ENCODE peak calls at places on chromosomes 13 and 19, in nine cellular contexts. One of them, this sample, is unnamed.

GRCh38 chr19:18541258-18541991 is 1.9 kb downstream of the FKBP8 start:
- DNase-seq in NCI-H1694: no peak
- DNase-seq in NCI-H345: no peak
- DNase-seq in cardiac muscle cell: no peak
- DNase-seq in kidney tubule cell: peak
- DNase-seq in stimulated activated CD4-positive, alpha-beta T cell treated with anti-CD3 and anti-CD28 coated beads, Interleukin-1b, Interleukin-23, amount 100 ng/mL, for 1 hour: no peak
- DNase-seq in fibroblast of lung: no peak
- DNase-seq in PC-3: no peak
- DNase-seq in myocyte: no peak
- DNase-seq in this sample: no peak

GRCh38 chr13:87684850-87685735 is 13.9 kb downstream of the SLITRK5 start:
- DNase-seq in NCI-H1694: no peak
- DNase-seq in NCI-H345: no peak
- DNase-seq in cardiac muscle cell: no peak
- DNase-seq in kidney tubule cell: peak
- DNase-seq in stimulated activated CD4-positive, alpha-beta T cell treated with anti-CD3 and anti-CD28 coated beads, Interleukin-1b, Interleukin-23, amount 100 ng/mL, for 1 hour: no peak
- DNase-seq in fibroblast of lung: peak
- DNase-seq in PC-3: peak
- DNase-seq in myocyte: no peak
- DNase-seq in this sample: no peak

GRCh38 chr19:19710506-19710905 is 22.4 kb downstream of the ZNF14 start:
- DNase-seq in NCI-H1694: no peak
- DNase-seq in NCI-H345: no peak
- DNase-seq in cardiac muscle cell: no peak
- DNase-seq in kidney tubule cell: no peak
- DNase-seq in stimulated activated CD4-positive, alpha-beta T cell treated with anti-CD3 and anti-CD28 coated beads, Interleukin-1b, Interleukin-23, amount 100 ng/mL, for 1 hour: no peak
- DNase-seq in fibroblast of lung: no peak
- DNase-seq in PC-3: no peak
- DNase-seq in myocyte: no peak
- DNase-seq in this sample: no peak

GRCh38 chr19:28475525-28475924 is 737.4 kb downstream of the UQCRFS1 start:
- DNase-seq in NCI-H1694: no peak
- DNase-seq in NCI-H345: no peak
- DNase-seq in cardiac muscle cell: no peak
- DNase-seq in kidney tubule cell: peak
- DNase-seq in stimulated activated CD4-positive, alpha-beta T cell treated with anti-CD3 and anti-CD28 coated beads, Interleukin-1b, Interleukin-23, amount 100 ng/mL, for 1 hour: no peak
- DNase-seq in fibroblast of lung: no peak
- DNase-seq in PC-3: no peak
- DNase-seq in myocyte: no peak
- DNase-seq in this sample: no peak

GRCh38 chr19:38952395-38953165 is 21.8 kb downstream of the MRPS12 start:
- DNase-seq in NCI-H1694: peak
- DNase-seq in NCI-H345: peak
- DNase-seq in cardiac muscle cell: peak
- DNase-seq in kidney tubule cell: peak
- DNase-seq in stimulated activated CD4-positive, alpha-beta T cell treated with anti-CD3 and anti-CD28 coated beads, Interleukin-1b, Interleukin-23, amount 100 ng/mL, for 1 hour: no peak
- DNase-seq in fibroblast of lung: no peak
- DNase-seq in PC-3: peak
- DNase-seq in myocyte: no peak
- DNase-seq in this sample: peak

GRCh38 chr19:40284501-40285352 is at the start of gene AKT2:
- DNase-seq in NCI-H1694: no peak
- DNase-seq in NCI-H345: peak
- DNase-seq in cardiac muscle cell: peak
- DNase-seq in kidney tubule cell: no peak
- DNase-seq in stimulated activated CD4-positive, alpha-beta T cell treated with anti-CD3 and anti-CD28 coated beads, Interleukin-1b, Interleukin-23, amount 100 ng/mL, for 1 hour: peak
- DNase-seq in fibroblast of lung: peak
- DNase-seq in PC-3: no peak
- DNase-seq in myocyte: peak
- DNase-seq in this sample: peak

GRCh38 chr19:7426986-7427385 is 61.8 kb downstream of the PEX11G start:
- DNase-seq in NCI-H1694: no peak
- DNase-seq in NCI-H345: no peak
- DNase-seq in cardiac muscle cell: no peak
- DNase-seq in kidney tubule cell: no peak
- DNase-seq in stimulated activated CD4-positive, alpha-beta T cell treated with anti-CD3 and anti-CD28 coated beads, Interleukin-1b, Interleukin-23, amount 100 ng/mL, for 1 hour: no peak
- DNase-seq in fibroblast of lung: no peak
- DNase-seq in PC-3: no peak
- DNase-seq in myocyte: no peak
- DNase-seq in this sample: no peak

GRCh38 chr13:33445024-33445423 is 159.5 kb upstream of the STARD13 start:
- DNase-seq in NCI-H1694: no peak
- DNase-seq in NCI-H345: no peak
- DNase-seq in cardiac muscle cell: no peak
- DNase-seq in kidney tubule cell: no peak
- DNase-seq in stimulated activated CD4-positive, alpha-beta T cell treated with anti-CD3 and anti-CD28 coated beads, Interleukin-1b, Interleukin-23, amount 100 ng/mL, for 1 hour: no peak
- DNase-seq in fibroblast of lung: no peak
- DNase-seq in PC-3: peak
- DNase-seq in myocyte: no peak
- DNase-seq in this sample: no peak

GRCh38 chr19:3968556-3969434 is 2.1 kb downstream of the DAPK3 start:
- DNase-seq in NCI-H1694: peak
- DNase-seq in NCI-H345: peak
- DNase-seq in cardiac muscle cell: peak
- DNase-seq in kidney tubule cell: peak
- DNase-seq in stimulated activated CD4-positive, alpha-beta T cell treated with anti-CD3 and anti-CD28 coated beads, Interleukin-1b, Interleukin-23, amount 100 ng/mL, for 1 hour: no peak
- DNase-seq in fibroblast of lung: peak
- DNase-seq in PC-3: peak
- DNase-seq in myocyte: peak
- DNase-seq in this sample: peak

GRCh38 chr13:95087746-95088305 is 213.4 kb downstream of the ABCC4 start:
- DNase-seq in NCI-H1694: no peak
- DNase-seq in NCI-H345: no peak
- DNase-seq in cardiac muscle cell: no peak
- DNase-seq in kidney tubule cell: no peak
- DNase-seq in stimulated activated CD4-positive, alpha-beta T cell treated with anti-CD3 and anti-CD28 coated beads, Interleukin-1b, Interleukin-23, amount 100 ng/mL, for 1 hour: no peak
- DNase-seq in fibroblast of lung: peak
- DNase-seq in PC-3: peak
- DNase-seq in myocyte: no peak
- DNase-seq in this sample: no peak

GRCh38 chr13:111242585-111242984 is 77.9 kb upstream of the TEX29 start:
- DNase-seq in NCI-H1694: no peak
- DNase-seq in NCI-H345: no peak
- DNase-seq in cardiac muscle cell: no peak
- DNase-seq in kidney tubule cell: no peak
- DNase-seq in stimulated activated CD4-positive, alpha-beta T cell treated with anti-CD3 and anti-CD28 coated beads, Interleukin-1b, Interleukin-23, amount 100 ng/mL, for 1 hour: no peak
- DNase-seq in fibroblast of lung: no peak
- DNase-seq in PC-3: no peak
- DNase-seq in myocyte: no peak
- DNase-seq in this sample: peak

GRCh38 chr19:4014541-4015491 is 7.3 kb downstream of the PIAS4 start:
- DNase-seq in NCI-H1694: no peak
- DNase-seq in NCI-H345: no peak
- DNase-seq in cardiac muscle cell: no peak
- DNase-seq in kidney tubule cell: peak
- DNase-seq in stimulated activated CD4-positive, alpha-beta T cell treated with anti-CD3 and anti-CD28 coated beads, Interleukin-1b, Interleukin-23, amount 100 ng/mL, for 1 hour: peak
- DNase-seq in fibroblast of lung: no peak
- DNase-seq in PC-3: no peak
- DNase-seq in myocyte: no peak
- DNase-seq in this sample: peak

GRCh38 chr19:31154021-31154420 is 195.2 kb downstream of the TSHZ3 start:
- DNase-seq in NCI-H1694: no peak
- DNase-seq in NCI-H345: no peak
- DNase-seq in cardiac muscle cell: no peak
- DNase-seq in kidney tubule cell: peak
- DNase-seq in stimulated activated CD4-positive, alpha-beta T cell treated with anti-CD3 and anti-CD28 coated beads, Interleukin-1b, Interleukin-23, amount 100 ng/mL, for 1 hour: no peak
- DNase-seq in fibroblast of lung: no peak
- DNase-seq in PC-3: peak
- DNase-seq in myocyte: peak
- DNase-seq in this sample: no peak

GRCh38 chr19:13069415-13070369 is 33.0 kb downstream of the LYL1 start:
- DNase-seq in NCI-H1694: no peak
- DNase-seq in NCI-H345: peak
- DNase-seq in cardiac muscle cell: no peak
- DNase-seq in kidney tubule cell: no peak
- DNase-seq in stimulated activated CD4-positive, alpha-beta T cell treated with anti-CD3 and anti-CD28 coated beads, Interleukin-1b, Interleukin-23, amount 100 ng/mL, for 1 hour: no peak
- DNase-seq in fibroblast of lung: no peak
- DNase-seq in PC-3: no peak
- DNase-seq in myocyte: no peak
- DNase-seq in this sample: no peak

GRCh38 chr19:33193269-33193863 is 764 bp upstream of the LRP3 start:
- DNase-seq in NCI-H1694: no peak
- DNase-seq in NCI-H345: no peak
- DNase-seq in cardiac muscle cell: no peak
- DNase-seq in kidney tubule cell: no peak
- DNase-seq in stimulated activated CD4-positive, alpha-beta T cell treated with anti-CD3 and anti-CD28 coated beads, Interleukin-1b, Interleukin-23, amount 100 ng/mL, for 1 hour: no peak
- DNase-seq in fibroblast of lung: no peak
- DNase-seq in PC-3: no peak
- DNase-seq in myocyte: no peak
- DNase-seq in this sample: no peak

GRCh38 chr19:6826281-6826920 is 53.9 kb downstream of the VAV1 start:
- DNase-seq in NCI-H1694: no peak
- DNase-seq in NCI-H345: no peak
- DNase-seq in cardiac muscle cell: no peak
- DNase-seq in kidney tubule cell: no peak
- DNase-seq in stimulated activated CD4-positive, alpha-beta T cell treated with anti-CD3 and anti-CD28 coated beads, Interleukin-1b, Interleukin-23, amount 100 ng/mL, for 1 hour: no peak
- DNase-seq in fibroblast of lung: no peak
- DNase-seq in PC-3: no peak
- DNase-seq in myocyte: no peak
- DNase-seq in this sample: no peak

GRCh38 chr13:108176685-108177274 is 38.6 kb downstream of the LIG4 start:
- DNase-seq in NCI-H1694: peak
- DNase-seq in NCI-H345: no peak
- DNase-seq in cardiac muscle cell: peak
- DNase-seq in kidney tubule cell: peak
- DNase-seq in stimulated activated CD4-positive, alpha-beta T cell treated with anti-CD3 and anti-CD28 coated beads, Interleukin-1b, Interleukin-23, amount 100 ng/mL, for 1 hour: peak
- DNase-seq in fibroblast of lung: peak
- DNase-seq in PC-3: peak
- DNase-seq in myocyte: peak
- DNase-seq in this sample: no peak

GRCh38 chr13:68323106-68323505 is 1093.0 kb upstream of the PCDH9 start:
- DNase-seq in NCI-H1694: no peak
- DNase-seq in NCI-H345: no peak
- DNase-seq in cardiac muscle cell: no peak
- DNase-seq in kidney tubule cell: no peak
- DNase-seq in stimulated activated CD4-positive, alpha-beta T cell treated with anti-CD3 and anti-CD28 coated beads, Interleukin-1b, Interleukin-23, amount 100 ng/mL, for 1 hour: no peak
- DNase-seq in fibroblast of lung: no peak
- DNase-seq in PC-3: no peak
- DNase-seq in myocyte: no peak
- DNase-seq in this sample: no peak

GRCh38 chr19:1167687-1168561 is 6.1 kb downstream of the SBNO2 start:
- DNase-seq in NCI-H1694: no peak
- DNase-seq in NCI-H345: no peak
- DNase-seq in cardiac muscle cell: no peak
- DNase-seq in kidney tubule cell: no peak
- DNase-seq in stimulated activated CD4-positive, alpha-beta T cell treated with anti-CD3 and anti-CD28 coated beads, Interleukin-1b, Interleukin-23, amount 100 ng/mL, for 1 hour: no peak
- DNase-seq in fibroblast of lung: no peak
- DNase-seq in PC-3: peak
- DNase-seq in myocyte: no peak
- DNase-seq in this sample: no peak

GRCh38 chr19:6579450-6580178 is 11.3 kb downstream of the CD70 start:
- DNase-seq in NCI-H1694: no peak
- DNase-seq in NCI-H345: no peak
- DNase-seq in cardiac muscle cell: no peak
- DNase-seq in kidney tubule cell: no peak
- DNase-seq in stimulated activated CD4-positive, alpha-beta T cell treated with anti-CD3 and anti-CD28 coated beads, Interleukin-1b, Interleukin-23, amount 100 ng/mL, for 1 hour: no peak
- DNase-seq in fibroblast of lung: no peak
- DNase-seq in PC-3: no peak
- DNase-seq in myocyte: no peak
- DNase-seq in this sample: no peak

GRCh38 chr13:49759503-49759902 is 33.0 kb downstream of the KPNA3 start:
- DNase-seq in NCI-H1694: no peak
- DNase-seq in NCI-H345: no peak
- DNase-seq in cardiac muscle cell: no peak
- DNase-seq in kidney tubule cell: no peak
- DNase-seq in stimulated activated CD4-positive, alpha-beta T cell treated with anti-CD3 and anti-CD28 coated beads, Interleukin-1b, Interleukin-23, amount 100 ng/mL, for 1 hour: no peak
- DNase-seq in fibroblast of lung: no peak
- DNase-seq in PC-3: no peak
- DNase-seq in myocyte: peak
- DNase-seq in this sample: no peak

GRCh38 chr13:79779761-79780160 is 298.8 kb downstream of the NDFIP2 start:
- DNase-seq in NCI-H1694: no peak
- DNase-seq in NCI-H345: no peak
- DNase-seq in cardiac muscle cell: no peak
- DNase-seq in kidney tubule cell: peak
- DNase-seq in stimulated activated CD4-positive, alpha-beta T cell treated with anti-CD3 and anti-CD28 coated beads, Interleukin-1b, Interleukin-23, amount 100 ng/mL, for 1 hour: no peak
- DNase-seq in fibroblast of lung: peak
- DNase-seq in PC-3: peak
- DNase-seq in myocyte: peak
- DNase-seq in this sample: peak